ENCODE peak calls at places on chromosomes 4 and X, in six cellular contexts. U is adrenal gland; G is CD4-positive, alpha-beta memory T cell; N is endodermal cell; Y is tibial nerve; S is body of pancreas. A is an unnamed sample. For H3K9me3, the result is how much of the 10 kb centered on the place peaks cover.

GRCh38 chr4:176784816-176785215 is 7.9 kb downstream of the VEGFC start:
- DNase-seq in G (no peak), N (no peak), U (no peak), Y (no peak), S (no peak), A (no peak)

GRCh38 chr4:162241857-162242256 is 78.1 kb upstream of the FSTL5 start:
- DNase-seq in G (no peak), U (no peak), Y (no peak), S (no peak), N (no peak), A (no peak)

GRCh38 chr4:126778348-126778747 is 854.4 kb upstream of the INTU start:
- DNase-seq in G (no peak), Y (no peak), S (no peak), N (no peak), U (no peak), A (no peak)

GRCh38 chr4:153451931-153452660 is 14.1 kb upstream of the TMEM131L start:
- DNase-seq in Y (no peak), S (peak), U (no peak), G (no peak), N (peak), A (no peak)

GRCh38 chr4:3291969-3292570 is 751 bp upstream of the RGS12 start:
- DNase-seq in S (peak), U (peak), G (peak), N (peak), Y (peak), A (peak)

GRCh38 chr4:185015108-185015507 is 3.2 kb upstream of the HELT start:
- DNase-seq in S (no peak), U (no peak), G (no peak), N (no peak), Y (no peak), A (no peak)

GRCh38 chrX:103756736-103757135 is 19.9 kb upstream of the PLP1 start:
- DNase-seq in U (no peak), S (no peak), Y (no peak), G (no peak), N (no peak), A (no peak)

GRCh38 chrX:107721966-107722707 is 53.5 kb downstream of the TSC22D3 start:
- DNase-seq in U (no peak), S (no peak), G (no peak), Y (no peak), N (no peak), A (no peak)

GRCh38 chrX:76802698-76803097 is 375.2 kb downstream of the MAGEE1 start:
- DNase-seq in N (no peak), U (no peak), Y (no peak), G (no peak), S (no peak), A (no peak)

GRCh38 chrX:93259029-93259428 is 414.3 kb downstream of the NAP1L3 start:
- DNase-seq in Y (no peak), N (no peak), G (no peak), U (no peak), S (no peak), A (no peak)

GRCh38 chr4:110959041-110959643 is 336.3 kb upstream of the PITX2 start:
- DNase-seq in S (no peak), G (no peak), N (no peak), U (no peak), Y (no peak), A (no peak)

GRCh38 chr4:154416183-154416543 is 75.4 kb downstream of the DCHS2 start:
- DNase-seq in Y (no peak), U (peak), S (peak), N (peak), G (no peak), A (peak)

GRCh38 chr4:121989715-121990114 is 37.9 kb upstream of the TRPC3 start:
- DNase-seq in S (no peak), U (no peak), G (no peak), Y (no peak), N (no peak), A (no peak)

GRCh38 chr4:7187691-7188090 is 4.6 kb upstream of the SORCS2 start:
- DNase-seq in Y (no peak), S (peak), G (no peak), N (peak), U (no peak), A (no peak)

GRCh38 chr4:38330321-38330720 is 333.7 kb upstream of the KLF3 start:
- DNase-seq in S (no peak), U (no peak), G (no peak), Y (no peak), N (no peak), A (no peak)

GRCh38 chrX:134782796-134783195 is 124.5 kb upstream of the PLAC1 start:
- DNase-seq in S (no peak), G (peak), Y (peak), N (no peak), U (no peak), A (no peak)

GRCh38 chrX:17519349-17519748 is 144.3 kb downstream of the NHS start:
- DNase-seq in G (no peak), U (peak), Y (peak), S (no peak), N (no peak), A (peak)

GRCh38 chr4:168613869-168614268 is 117.0 kb downstream of the PALLD start:
- DNase-seq in N (no peak), Y (no peak), G (no peak), U (no peak), S (no peak), A (no peak)
- H3K27ac ChIP-seq in N (no peak), Y (no peak), G (no peak), U (no peak), S (no peak), A (no peak)

DNA sequence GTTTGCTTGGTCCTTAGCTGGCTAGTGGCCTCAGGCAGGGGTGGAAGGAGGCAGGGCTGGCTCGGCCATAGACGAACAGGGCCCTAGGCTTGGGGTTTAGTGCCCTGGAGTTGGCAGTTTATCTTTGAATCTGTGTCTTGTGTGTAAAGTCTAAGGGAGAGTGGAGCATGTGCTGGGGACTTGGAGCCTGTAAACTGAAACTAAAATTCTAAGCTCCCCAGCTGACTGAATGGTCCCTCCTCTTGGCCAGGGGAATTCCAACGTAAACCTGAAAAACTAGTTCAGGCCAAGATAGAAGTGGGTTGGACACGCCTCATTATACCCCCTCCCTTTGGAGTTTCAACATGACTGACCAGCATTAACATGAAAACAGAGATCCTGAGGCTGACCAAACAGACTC is 46.1 kb upstream of the GPR78 start:
- DNase-seq in G (no peak), Y (no peak), N (peak), U (no peak), S (peak), A (peak)
- H3K9me3 ChIP-seq in G (under half), Y (under half), N (under half), U (under half), S (under half), A (under half)

GRCh38 chrX:96692911-96693310 is 8.3 kb downstream of the DIAPH2 start:
- DNase-seq in S (no peak), G (no peak), U (no peak), N (no peak), Y (no peak), A (no peak)

GRCh38 chrX:96689951-96690350 is 5.3 kb downstream of the DIAPH2 start:
- DNase-seq in U (no peak), S (no peak), Y (no peak), G (no peak), N (no peak), A (no peak)

GRCh38 chrX:96692454-96692853 is 7.8 kb downstream of the DIAPH2 start:
- DNase-seq in G (no peak), N (no peak), U (no peak), S (no peak), Y (no peak), A (no peak)

GRCh38 chrX:96696462-96696861 is 11.8 kb downstream of the DIAPH2 start:
- DNase-seq in G (no peak), N (no peak), S (no peak), U (no peak), Y (no peak), A (no peak)

GRCh38 chrX:96693407-96693806 is 8.8 kb downstream of the DIAPH2 start:
- DNase-seq in S (no peak), G (no peak), U (no peak), Y (no peak), N (no peak), A (no peak)
- H3K4me3 ChIP-seq in S (no peak), G (no peak), U (no peak), Y (no peak), N (no peak), A (no peak)

GRCh38 chr4:174467107-174467506 is 55.2 kb downstream of the HPGD start:
- DNase-seq in G (no peak), S (no peak), U (no peak), N (no peak), Y (no peak), A (no peak)
- H3K27ac ChIP-seq in G (no peak), S (no peak), U (no peak), N (no peak), Y (no peak), A (no peak)

GRCh38 chrX:20319054-20319453 is 52.3 kb upstream of the RPS6KA3 start:
- DNase-seq in Y (no peak), S (no peak), G (no peak), N (no peak), U (no peak), A (no peak)
- H3K9me3 ChIP-seq in Y (under half), S (under half), G (under half), N (under half), U (under half), A (under half)

DNA sequence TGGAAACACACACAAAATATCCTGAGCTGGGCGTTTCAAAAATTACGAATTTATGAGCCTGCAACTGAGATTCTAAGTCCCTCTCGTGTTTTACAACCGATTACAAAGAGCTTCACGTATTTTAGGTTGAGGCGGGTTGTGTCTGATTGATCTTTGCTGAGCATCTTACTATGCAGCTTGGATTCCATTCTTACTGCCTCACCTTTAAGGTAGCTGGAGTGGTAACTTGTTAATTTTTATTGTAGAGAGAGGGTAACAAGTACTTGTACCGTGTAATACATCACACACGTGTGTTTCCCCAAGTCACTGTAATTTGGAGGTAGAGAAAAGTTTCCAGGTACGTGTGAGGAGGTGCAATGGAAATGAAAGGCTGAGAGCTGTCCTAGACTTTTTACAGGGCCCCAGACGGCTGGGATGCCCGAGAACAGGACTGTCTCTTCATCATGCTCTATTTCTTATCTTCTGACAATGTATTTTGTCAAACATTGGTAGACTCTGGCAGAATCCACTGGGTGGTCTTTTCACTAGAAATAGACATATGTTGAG is 97.8 kb upstream of the TENM3 start:
- DNase-seq in G (no peak), U (no peak), N (peak), Y (no peak), S (no peak), A (no peak)
- H3K4me3 ChIP-seq in G (no peak), U (no peak), N (peak), Y (peak), S (no peak), A (no peak)

A was measured in transverse colon.